ENCODE peak calls at places on chromosome 7, in five cellular contexts. X is posterior cingulate gyrus, G is EL, S is kidney tubule cell, P is glutamatergic neuron. K is an unnamed sample.
A peak's percentile ranks its signal among the peaks of the same experiment; 100 is the strongest.

GRCh38 chr7:91685544-91685943 is 195.0 kb downstream of the MTERF1 start:
- DNase-seq in G (no peak), S (no peak), P (no peak), X (no peak), K (no peak)

GRCh38 chr7:85186083-85186520 is 754 bp downstream of the SEMA3D start:
- DNase-seq in S (peak; percentile 55), G (peak; percentile 80), X (peak; percentile 83), P (peak; percentile 51), K (peak; percentile 67)

GRCh38 chr7:130421685-130422084 is 19.1 kb downstream of the CEP41 start:
- DNase-seq in S (no peak), P (no peak), G (no peak), X (no peak), K (no peak)

GRCh38 chr7:35714862-35715261 is 19.9 kb upstream of the HERPUD2 start:
- DNase-seq in G (no peak), S (no peak), X (no peak), P (no peak), K (no peak)

GRCh38 chr7:108347616-108348015 is 108.6 kb downstream of the NRCAM start:
- DNase-seq in X (no peak), G (peak; percentile 51), P (no peak), S (peak; percentile 48), K (peak; percentile 77)

GRCh38 chr7:138243430-138243829 is 167.2 kb downstream of the AKR1D1 start:
- DNase-seq in G (peak; percentile 55), X (no peak), P (peak; percentile 38), S (no peak), K (peak; percentile 81)

GRCh38 chr7:96837583-96837982 is 127.9 kb upstream of the SEM1 start:
- DNase-seq in S (no peak), X (no peak), P (no peak), G (no peak), K (no peak)

GRCh38 chr7:141071855-141072547 is 1.9 kb upstream of the TMEM178B start:
- DNase-seq in P (peak; percentile 29), X (no peak), S (no peak), G (peak; percentile 19), K (peak; percentile 51)

GRCh38 chr7:155483868-155484325 is 26.0 kb downstream of the EN2 start:
- DNase-seq in G (no peak), X (no peak), P (no peak), S (no peak), K (peak; percentile 48)

K was measured in ecto neural progenitor cell.